ENCODE peak calls at places on chromosomes 2 and 18, in seven cellular contexts. M is putamen, J is thyroid gland, E is T47D, U is GM13977, A is uterus, W is HFFc6. S is an unnamed sample.

GRCh38 chr2:100321181-100321880 is 970 bp downstream of the LONRF2 start:
- DNase-seq in M (no peak), J (peak), E (peak), U (no peak), A (peak), W (no peak), S (peak)

GRCh38 chr18:1292167-1292566 is 387.5 kb downstream of the ADCYAP1 start:
- DNase-seq in M (no peak), J (no peak), E (no peak), U (no peak), A (no peak), W (no peak), S (no peak)

GRCh38 chr2:127545796-127546195 is 10.3 kb downstream of the MYO7B start:
- DNase-seq in M (no peak), J (no peak), E (no peak), U (no peak), A (no peak), W (no peak), S (no peak)

GRCh38 chr2:179981085-179981484 is 26.0 kb downstream of the CWC22 start:
- DNase-seq in M (no peak), J (no peak), E (no peak), U (no peak), A (no peak), W (peak), S (peak)

GRCh38 chr18:48842259-48843061 is 108.3 kb downstream of the SMAD7 start:
- DNase-seq in M (no peak), J (peak), E (no peak), U (no peak), A (peak), W (no peak), S (peak)

GRCh38 chr18:49486617-49486958 is 446 bp downstream of the C18orf32 start:
- DNase-seq in M (peak), J (no peak), E (no peak), U (no peak), A (no peak), W (no peak), S (no peak)

GRCh38 chr2:119431155-119431975 is at the start of gene TMEM37:
- DNase-seq in M (peak), J (peak), E (peak), U (peak), A (peak), W (no peak), S (peak)

GRCh38 chr2:174522553-174522952 is 35.7 kb upstream of the GPR155 start:
- DNase-seq in M (peak), J (no peak), E (no peak), U (no peak), A (no peak), W (peak), S (peak)

GRCh38 chr2:181675241-181675640 is 5.1 kb downstream of the NEUROD1 start:
- DNase-seq in M (no peak), J (no peak), E (no peak), U (no peak), A (no peak), W (no peak), S (no peak)

GRCh38 chr2:96095116-96095636 is 21.2 kb downstream of the ADRA2B start:
- DNase-seq in M (no peak), J (no peak), E (no peak), U (no peak), A (no peak), W (no peak), S (no peak)

S was measured in lung microvascular endothelial cell.